ENCODE peak calls at places on chromosome 1, in eight cellular contexts. H, I, L, P, A, G, T and K are unnamed samples.

GRCh38 chr1:6059866-6060265 is 14.2 kb downstream of the KCNAB2 start:
- DNase-seq in H (peak), I (no peak), L (no peak), P (no peak), A (no peak), G (no peak), T (no peak), K (no peak)

GRCh38 chr1:118944133-118944532 is 44.0 kb downstream of the TBX15 start:
- DNase-seq in H (no peak), I (no peak), L (no peak), P (no peak), A (no peak), G (no peak), T (no peak), K (no peak)

GRCh38 chr1:201361652-201362504 is 15.6 kb downstream of the TNNT2 start:
- DNase-seq in H (peak), I (peak), L (peak), P (no peak), A (peak), G (no peak), T (no peak), K (peak)

GRCh38 chr1:45516465-45516864 is 5.2 kb downstream of the PRDX1 start:
- DNase-seq in H (no peak), I (no peak), L (no peak), P (no peak), A (no peak), G (no peak), T (no peak), K (no peak)

GRCh38 chr1:235206533-235207201 is 45.6 kb upstream of the RBM34 start:
- DNase-seq in H (no peak), I (no peak), L (no peak), P (no peak), A (no peak), G (no peak), T (no peak), K (no peak)

GRCh38 chr1:221440658-221441057 is 301.2 kb downstream of the DUSP10 start:
- DNase-seq in H (no peak), I (no peak), L (no peak), P (no peak), A (no peak), G (no peak), T (no peak), K (peak)

GRCh38 chr1:224639426-224639975 is 23.4 kb downstream of the CNIH3 start:
- DNase-seq in H (no peak), I (no peak), L (no peak), P (no peak), A (no peak), G (no peak), T (no peak), K (no peak)

GRCh38 chr1:171486048-171486519 is 754 bp downstream of the PRRC2C start:
- DNase-seq in H (peak), I (no peak), L (no peak), P (no peak), A (no peak), G (no peak), T (peak), K (no peak)

GRCh38 chr1:51343624-51344023 is 13.3 kb upstream of the TTC39A start:
- DNase-seq in H (no peak), I (no peak), L (no peak), P (no peak), A (no peak), G (no peak), T (no peak), K (no peak)

GRCh38 chr1:29958271-29958670 is 721.9 kb downstream of the PTPRU start:
- DNase-seq in H (no peak), I (no peak), L (peak), P (no peak), A (no peak), G (no peak), T (no peak), K (no peak)

GRCh38 chr1:85224734-85225623 is 24.2 kb upstream of the SYDE2 start:
- DNase-seq in H (no peak), I (no peak), L (peak), P (no peak), A (no peak), G (peak), T (no peak), K (peak)

GRCh38 chr1:61215676-61216289 is 133.4 kb downstream of the NFIA start:
- DNase-seq in H (no peak), I (no peak), L (no peak), P (no peak), A (no peak), G (no peak), T (no peak), K (peak)

GRCh38 chr1:228174482-228175315 is 9.1 kb downstream of the IBA57 start:
- DNase-seq in H (peak), I (no peak), L (peak), P (no peak), A (peak), G (no peak), T (peak), K (no peak)

GRCh38 chr1:222543817-222544216 is 4.1 kb downstream of the HHIPL2 start:
- DNase-seq in H (no peak), I (no peak), L (peak), P (no peak), A (no peak), G (no peak), T (no peak), K (no peak)

GRCh38 chr1:116503535-116504307 is 67.1 kb downstream of the CD58 start:
- DNase-seq in H (no peak), I (no peak), L (no peak), P (no peak), A (peak), G (no peak), T (no peak), K (no peak)

GRCh38 chr1:191350938-191351337 is 807.3 kb upstream of the RGS18 start:
- DNase-seq in H (no peak), I (no peak), L (no peak), P (no peak), A (no peak), G (no peak), T (no peak), K (no peak)

GRCh38 chr1:230126529-230127104 is 59.6 kb downstream of the GALNT2 start:
- DNase-seq in H (no peak), I (no peak), L (no peak), P (no peak), A (no peak), G (no peak), T (no peak), K (no peak)

GRCh38 chr1:211601982-211602644 is 23.2 kb upstream of the SLC30A1 start:
- DNase-seq in H (no peak), I (no peak), L (no peak), P (no peak), A (no peak), G (no peak), T (no peak), K (no peak)

GRCh38 chr1:41328780-41329640 is 32.2 kb upstream of the FOXO6 start:
- DNase-seq in H (no peak), I (no peak), L (no peak), P (no peak), A (no peak), G (no peak), T (no peak), K (no peak)

GRCh38 chr1:22520871-22521270 is 42.4 kb upstream of the EPHA8 start:
- DNase-seq in H (no peak), I (no peak), L (no peak), P (no peak), A (no peak), G (no peak), T (no peak), K (no peak)

GRCh38 chr1:41851589-41851988 is 67.1 kb downstream of the HIVEP3 start:
- DNase-seq in H (peak), I (no peak), L (no peak), P (peak), A (no peak), G (no peak), T (no peak), K (peak)

GRCh38 chr1:172748201-172748600 is 89.3 kb downstream of the FASLG start:
- DNase-seq in H (no peak), I (no peak), L (no peak), P (no peak), A (no peak), G (no peak), T (no peak), K (no peak)

GRCh38 chr1:25019351-25020172 is 89.5 kb upstream of the RUNX3 start:
- DNase-seq in H (no peak), I (no peak), L (peak), P (no peak), A (no peak), G (no peak), T (no peak), K (no peak)

GRCh38 chr1:77126309-77126708 is 92.9 kb downstream of the PIGK start:
- DNase-seq in H (peak), I (peak), L (peak), P (no peak), A (no peak), G (no peak), T (no peak), K (peak)

GRCh38 chr1:73943270-73943669 is 254.7 kb downstream of the LRRIQ3 start:
- DNase-seq in H (no peak), I (no peak), L (peak), P (no peak), A (no peak), G (no peak), T (no peak), K (no peak)

GRCh38 chr1:81717230-81717629 is 83.5 kb upstream of the ADGRL2 start:
- DNase-seq in H (peak), I (no peak), L (no peak), P (no peak), A (no peak), G (no peak), T (no peak), K (no peak)

GRCh38 chr1:222012816-222013215 is 270.9 kb upstream of the DUSP10 start:
- DNase-seq in H (no peak), I (no peak), L (no peak), P (no peak), A (no peak), G (no peak), T (no peak), K (no peak)

GRCh38 chr1:2316451-2316940 is 74.9 kb downstream of the MORN1 start:
- DNase-seq in H (no peak), I (no peak), L (no peak), P (no peak), A (no peak), G (no peak), T (no peak), K (no peak)

GRCh38 chr1:2215909-2216766 is 12.0 kb upstream of the SKI start:
- DNase-seq in H (no peak), I (no peak), L (no peak), P (no peak), A (peak), G (no peak), T (no peak), K (no peak)

GRCh38 chr1:203531063-203531462 is 37.1 kb downstream of the OPTC start:
- DNase-seq in H (no peak), I (no peak), L (no peak), P (no peak), A (no peak), G (no peak), T (no peak), K (no peak)

GRCh38 chr1:64733576-64734288 is 11.1 kb upstream of the RAVER2 start:
- DNase-seq in H (no peak), I (no peak), L (no peak), P (no peak), A (no peak), G (no peak), T (no peak), K (no peak)

GRCh38 chr1:233597489-233597901 is 16.4 kb upstream of the KCNK1 start:
- DNase-seq in H (no peak), I (no peak), L (no peak), P (no peak), A (no peak), G (no peak), T (no peak), K (no peak)

GRCh38 chr1:198788561-198789064 is 149.8 kb downstream of the PTPRC start:
- DNase-seq in H (no peak), I (peak), L (peak), P (no peak), A (no peak), G (no peak), T (peak), K (no peak)
- TF ChIP-seq CTCF in H (no peak), I (peak), L (peak), P (peak), A (no peak), G (no peak), T (no peak), K (no peak)

DNA sequence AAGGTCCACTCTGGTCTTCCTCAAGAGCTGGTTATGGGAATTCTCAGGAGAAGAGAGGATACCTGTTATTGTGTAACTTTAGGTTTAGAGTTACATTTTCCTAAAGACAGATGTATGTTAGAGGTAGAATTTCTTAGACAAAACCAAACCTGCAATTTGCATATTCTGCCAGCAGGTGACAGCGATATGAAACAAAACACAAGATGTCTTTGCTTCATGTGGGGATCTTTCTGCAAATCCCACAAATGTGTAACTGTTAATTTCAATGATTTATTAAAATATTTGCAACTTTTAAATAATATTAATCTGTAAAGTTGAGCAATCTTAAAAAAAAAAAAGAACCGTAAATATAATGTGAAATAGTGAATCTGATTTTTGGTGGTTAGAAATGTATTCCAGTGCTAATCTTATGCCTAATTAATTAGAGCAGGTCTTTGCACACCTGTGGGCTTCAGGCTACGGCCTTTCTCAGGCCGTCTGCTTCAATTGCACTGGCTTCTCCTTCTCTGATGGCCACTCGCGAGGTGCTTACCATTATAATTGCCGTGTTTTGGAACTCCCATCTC is 33.4 kb downstream of the FAM78B start:
- DNase-seq in H (no peak), I (no peak), L (no peak), P (no peak), A (no peak), G (no peak), T (no peak), K (peak)
- TF ChIP-seq CTCF in H (no peak), I (peak), L (peak), P (peak), A (peak), G (peak), T (no peak), K (peak)

DNA sequence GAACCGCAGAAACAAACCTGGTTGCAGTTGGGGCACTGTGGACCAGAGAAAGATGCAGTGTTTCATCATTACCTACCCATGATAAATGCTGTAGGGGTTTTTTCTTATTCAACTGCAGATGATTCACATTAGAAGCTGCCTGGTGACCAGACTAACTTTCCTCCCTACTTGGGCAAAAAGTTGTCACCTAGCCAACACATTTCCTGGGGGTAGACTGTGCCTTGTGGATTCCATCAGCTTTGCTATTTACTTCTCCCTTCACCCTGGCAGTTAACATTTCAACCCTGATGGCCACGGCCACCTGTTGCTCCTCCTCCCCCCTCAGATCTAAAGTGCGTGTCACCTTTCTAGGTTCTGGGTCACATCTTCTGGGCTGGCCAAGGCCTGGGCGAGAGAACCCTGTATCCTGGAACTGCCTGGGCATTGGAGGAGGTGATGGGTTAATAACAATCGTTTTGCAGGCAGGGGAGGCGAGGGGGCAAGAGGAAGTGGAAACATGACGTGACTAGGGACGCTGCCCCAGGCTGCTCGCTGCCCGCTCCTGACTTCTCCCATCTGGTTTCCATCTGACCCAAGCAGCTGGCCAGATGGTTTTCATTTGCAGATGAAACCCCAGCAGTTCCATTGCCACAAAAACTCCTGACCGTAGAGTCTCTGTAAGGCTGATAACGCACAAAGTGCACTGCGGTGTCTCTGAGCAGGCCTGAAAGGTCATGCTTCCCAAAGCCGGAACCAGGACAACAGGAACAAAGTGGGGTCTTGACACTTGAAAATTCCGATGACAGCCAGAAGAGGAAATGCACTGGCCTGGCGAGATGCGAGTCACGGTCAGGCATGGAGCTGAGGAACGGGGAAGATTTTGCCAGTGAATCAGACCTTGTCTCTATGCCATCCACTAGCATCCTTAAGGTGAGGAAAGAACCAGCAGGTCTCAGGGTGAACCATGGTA is 36.6 kb downstream of the CAPZB start:
- DNase-seq in H (peak), I (no peak), L (no peak), P (no peak), A (peak), G (no peak), T (no peak), K (no peak)
- TF ChIP-seq CTCF in H (no peak), I (no peak), L (no peak), P (no peak), A (no peak), G (no peak), T (no peak), K (no peak)

GRCh38 chr1:91708691-91709090 is 177.3 kb downstream of the TGFBR3 start:
- DNase-seq in H (no peak), I (no peak), L (no peak), P (no peak), A (no peak), G (no peak), T (no peak), K (no peak)

GRCh38 chr1:91707114-91707889 is 178.6 kb downstream of the TGFBR3 start:
- DNase-seq in H (no peak), I (no peak), L (no peak), P (no peak), A (no peak), G (no peak), T (no peak), K (no peak)

GRCh38 chr1:91710261-91710660 is 175.7 kb downstream of the TGFBR3 start:
- DNase-seq in H (no peak), I (no peak), L (no peak), P (no peak), A (no peak), G (no peak), T (no peak), K (no peak)

GRCh38 chr1:91706140-91706957 is 179.6 kb downstream of the TGFBR3 start:
- DNase-seq in H (no peak), I (no peak), L (no peak), P (no peak), A (no peak), G (no peak), T (no peak), K (no peak)

DNA sequence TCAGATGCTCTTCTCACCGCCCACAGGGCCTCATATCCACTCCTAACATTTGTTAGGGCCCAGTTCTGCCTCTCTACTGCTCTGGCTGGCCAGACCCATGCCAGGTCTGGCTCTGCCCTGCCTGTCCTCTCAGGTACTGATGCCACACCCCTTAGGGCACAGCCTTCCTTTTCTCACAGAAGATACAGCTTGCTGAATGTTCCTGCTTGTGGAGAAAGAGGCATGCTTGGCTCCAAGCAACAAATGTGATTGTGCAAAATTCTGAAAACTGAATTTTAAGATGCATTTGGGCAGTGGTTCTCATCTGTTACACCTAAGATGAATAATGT is 178.1 kb downstream of the TGFBR3 start:
- DNase-seq in H (no peak), I (no peak), L (no peak), P (no peak), A (no peak), G (no peak), T (no peak), K (no peak)
- TF ChIP-seq CTCF in H (no peak), I (no peak), L (no peak), P (no peak), A (no peak), G (no peak), T (no peak), K (no peak)

DNA sequence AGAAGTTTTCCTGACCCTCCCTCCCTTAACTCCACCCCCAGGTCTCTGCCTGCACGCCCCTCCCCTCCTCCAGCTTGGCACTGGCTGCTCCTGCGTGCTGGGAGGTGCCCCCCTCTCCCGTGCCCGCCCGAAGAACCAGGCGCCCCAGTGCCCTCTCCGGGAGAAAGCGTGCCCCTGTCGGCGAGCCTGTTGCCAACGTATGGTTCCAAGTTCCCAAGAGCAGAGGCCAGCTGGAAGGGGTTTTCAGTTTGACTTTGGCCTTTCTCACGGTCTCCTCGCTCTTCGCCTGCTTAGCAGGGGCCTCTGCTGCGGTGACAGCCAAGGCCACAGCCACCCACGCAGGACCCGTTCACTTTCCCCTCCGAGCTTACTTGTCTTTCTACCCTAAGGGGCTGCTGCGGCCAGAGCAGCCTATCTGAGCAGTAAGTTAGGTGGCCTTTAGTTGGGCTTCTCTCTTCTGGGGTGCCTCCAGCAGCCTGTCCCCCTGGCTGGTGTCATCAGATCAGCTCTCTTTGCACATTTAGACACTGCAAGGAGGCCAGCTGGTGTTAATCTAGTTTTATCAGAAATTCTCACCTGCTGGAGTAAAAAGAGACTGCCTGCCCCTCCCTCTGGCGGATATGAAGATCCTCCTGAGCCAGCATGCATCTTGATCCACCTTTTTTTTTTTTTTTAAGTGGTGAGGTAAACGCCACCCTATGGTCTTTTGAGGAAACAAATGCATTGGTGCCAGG is 1.5 kb downstream of the STUM start:
- DNase-seq in H (peak), I (peak), L (peak), P (no peak), A (peak), G (no peak), T (no peak), K (peak)
- TF ChIP-seq CTCF in H (no peak), I (peak), L (peak), P (no peak), A (no peak), G (peak), T (no peak), K (no peak)